ENCODE peak calls at places on chromosomes 7 and 10, in six cellular contexts. One of them, this sample, is unnamed.

GRCh38 chr7:8147004-8147403 is 115.0 kb downstream of the ICA1 start:
- DNase-seq in stimulated activated CD8-positive, alpha-beta memory T cell treated with anti-CD3 and anti-CD28 coated beads, Interleukin-2, amount 100 ng/mL, for 1 hour: no peak
- DNase-seq in brain microvascular endothelial cell: no peak
- DNase-seq in activated CD4-positive, alpha-beta memory T cell treated with anti-CD3 and anti-CD28 coated beads, Interleukin-2, amount 10 ng/mL, durations not matched to agents 7 days and 5 days: no peak
- DNase-seq in stimulated activated CD4-positive, alpha-beta T cell treated with anti-CD3 and anti-CD28 coated beads, Interleukin-2, amount 100 ng/mL, for 48 hours: no peak
- DNase-seq in heart right ventricle: peak
- DNase-seq in this sample: no peak

GRCh38 chr10:132434405-132435005 is 37.5 kb downstream of the PWWP2B start:
- DNase-seq in stimulated activated CD8-positive, alpha-beta memory T cell treated with anti-CD3 and anti-CD28 coated beads, Interleukin-2, amount 100 ng/mL, for 1 hour: no peak
- DNase-seq in brain microvascular endothelial cell: no peak
- DNase-seq in activated CD4-positive, alpha-beta memory T cell treated with anti-CD3 and anti-CD28 coated beads, Interleukin-2, amount 10 ng/mL, durations not matched to agents 7 days and 5 days: peak
- DNase-seq in stimulated activated CD4-positive, alpha-beta T cell treated with anti-CD3 and anti-CD28 coated beads, Interleukin-2, amount 100 ng/mL, for 48 hours: peak
- DNase-seq in heart right ventricle: peak
- DNase-seq in this sample: no peak

GRCh38 chr7:55308186-55308929 is 56.8 kb upstream of the LANCL2 start:
- DNase-seq in stimulated activated CD8-positive, alpha-beta memory T cell treated with anti-CD3 and anti-CD28 coated beads, Interleukin-2, amount 100 ng/mL, for 1 hour: no peak
- DNase-seq in brain microvascular endothelial cell: peak
- DNase-seq in activated CD4-positive, alpha-beta memory T cell treated with anti-CD3 and anti-CD28 coated beads, Interleukin-2, amount 10 ng/mL, durations not matched to agents 7 days and 5 days: no peak
- DNase-seq in stimulated activated CD4-positive, alpha-beta T cell treated with anti-CD3 and anti-CD28 coated beads, Interleukin-2, amount 100 ng/mL, for 48 hours: no peak
- DNase-seq in heart right ventricle: no peak
- DNase-seq in this sample: peak

GRCh38 chr7:38975944-38976392 is 1.7 kb upstream of the POU6F2 start:
- DNase-seq in stimulated activated CD8-positive, alpha-beta memory T cell treated with anti-CD3 and anti-CD28 coated beads, Interleukin-2, amount 100 ng/mL, for 1 hour: no peak
- DNase-seq in brain microvascular endothelial cell: no peak
- DNase-seq in activated CD4-positive, alpha-beta memory T cell treated with anti-CD3 and anti-CD28 coated beads, Interleukin-2, amount 10 ng/mL, durations not matched to agents 7 days and 5 days: no peak
- DNase-seq in stimulated activated CD4-positive, alpha-beta T cell treated with anti-CD3 and anti-CD28 coated beads, Interleukin-2, amount 100 ng/mL, for 48 hours: no peak
- DNase-seq in heart right ventricle: no peak
- DNase-seq in this sample: peak

GRCh38 chr10:19048479-19048878 is at the start of gene MALRD1:
- DNase-seq in stimulated activated CD8-positive, alpha-beta memory T cell treated with anti-CD3 and anti-CD28 coated beads, Interleukin-2, amount 100 ng/mL, for 1 hour: no peak
- DNase-seq in brain microvascular endothelial cell: no peak
- DNase-seq in activated CD4-positive, alpha-beta memory T cell treated with anti-CD3 and anti-CD28 coated beads, Interleukin-2, amount 10 ng/mL, durations not matched to agents 7 days and 5 days: no peak
- DNase-seq in stimulated activated CD4-positive, alpha-beta T cell treated with anti-CD3 and anti-CD28 coated beads, Interleukin-2, amount 100 ng/mL, for 48 hours: no peak
- DNase-seq in heart right ventricle: no peak
- DNase-seq in this sample: no peak

GRCh38 chr10:104046651-104047050 is 39.0 kb downstream of the COL17A1 start:
- DNase-seq in stimulated activated CD8-positive, alpha-beta memory T cell treated with anti-CD3 and anti-CD28 coated beads, Interleukin-2, amount 100 ng/mL, for 1 hour: no peak
- DNase-seq in brain microvascular endothelial cell: no peak
- DNase-seq in activated CD4-positive, alpha-beta memory T cell treated with anti-CD3 and anti-CD28 coated beads, Interleukin-2, amount 10 ng/mL, durations not matched to agents 7 days and 5 days: no peak
- DNase-seq in stimulated activated CD4-positive, alpha-beta T cell treated with anti-CD3 and anti-CD28 coated beads, Interleukin-2, amount 100 ng/mL, for 48 hours: no peak
- DNase-seq in heart right ventricle: no peak
- DNase-seq in this sample: no peak

GRCh38 chr10:115918812-115919211 is 354.2 kb downstream of the GFRA1 start:
- DNase-seq in stimulated activated CD8-positive, alpha-beta memory T cell treated with anti-CD3 and anti-CD28 coated beads, Interleukin-2, amount 100 ng/mL, for 1 hour: no peak
- DNase-seq in brain microvascular endothelial cell: peak
- DNase-seq in activated CD4-positive, alpha-beta memory T cell treated with anti-CD3 and anti-CD28 coated beads, Interleukin-2, amount 10 ng/mL, durations not matched to agents 7 days and 5 days: no peak
- DNase-seq in stimulated activated CD4-positive, alpha-beta T cell treated with anti-CD3 and anti-CD28 coated beads, Interleukin-2, amount 100 ng/mL, for 48 hours: no peak
- DNase-seq in heart right ventricle: no peak
- DNase-seq in this sample: no peak

GRCh38 chr7:123003539-123004126 is 8.1 kb upstream of the TAS2R16 start:
- DNase-seq in stimulated activated CD8-positive, alpha-beta memory T cell treated with anti-CD3 and anti-CD28 coated beads, Interleukin-2, amount 100 ng/mL, for 1 hour: no peak
- DNase-seq in brain microvascular endothelial cell: no peak
- DNase-seq in activated CD4-positive, alpha-beta memory T cell treated with anti-CD3 and anti-CD28 coated beads, Interleukin-2, amount 10 ng/mL, durations not matched to agents 7 days and 5 days: no peak
- DNase-seq in stimulated activated CD4-positive, alpha-beta T cell treated with anti-CD3 and anti-CD28 coated beads, Interleukin-2, amount 100 ng/mL, for 48 hours: no peak
- DNase-seq in heart right ventricle: no peak
- DNase-seq in this sample: no peak

GRCh38 chr10:51862149-51862548 is 162.8 kb upstream of the CSTF2T start:
- DNase-seq in stimulated activated CD8-positive, alpha-beta memory T cell treated with anti-CD3 and anti-CD28 coated beads, Interleukin-2, amount 100 ng/mL, for 1 hour: no peak
- DNase-seq in brain microvascular endothelial cell: no peak
- DNase-seq in activated CD4-positive, alpha-beta memory T cell treated with anti-CD3 and anti-CD28 coated beads, Interleukin-2, amount 10 ng/mL, durations not matched to agents 7 days and 5 days: no peak
- DNase-seq in stimulated activated CD4-positive, alpha-beta T cell treated with anti-CD3 and anti-CD28 coated beads, Interleukin-2, amount 100 ng/mL, for 48 hours: no peak
- DNase-seq in heart right ventricle: no peak
- DNase-seq in this sample: no peak

GRCh38 chr10:93591065-93591808 is 9.8 kb downstream of the RBP4 start:
- DNase-seq in stimulated activated CD8-positive, alpha-beta memory T cell treated with anti-CD3 and anti-CD28 coated beads, Interleukin-2, amount 100 ng/mL, for 1 hour: no peak
- DNase-seq in brain microvascular endothelial cell: no peak
- DNase-seq in activated CD4-positive, alpha-beta memory T cell treated with anti-CD3 and anti-CD28 coated beads, Interleukin-2, amount 10 ng/mL, durations not matched to agents 7 days and 5 days: no peak
- DNase-seq in stimulated activated CD4-positive, alpha-beta T cell treated with anti-CD3 and anti-CD28 coated beads, Interleukin-2, amount 100 ng/mL, for 48 hours: no peak
- DNase-seq in heart right ventricle: no peak
- DNase-seq in this sample: no peak

GRCh38 chr7:124603066-124603465 is 162.5 kb downstream of the GPR37 start:
- DNase-seq in stimulated activated CD8-positive, alpha-beta memory T cell treated with anti-CD3 and anti-CD28 coated beads, Interleukin-2, amount 100 ng/mL, for 1 hour: no peak
- DNase-seq in brain microvascular endothelial cell: no peak
- DNase-seq in activated CD4-positive, alpha-beta memory T cell treated with anti-CD3 and anti-CD28 coated beads, Interleukin-2, amount 10 ng/mL, durations not matched to agents 7 days and 5 days: no peak
- DNase-seq in stimulated activated CD4-positive, alpha-beta T cell treated with anti-CD3 and anti-CD28 coated beads, Interleukin-2, amount 100 ng/mL, for 48 hours: no peak
- DNase-seq in heart right ventricle: no peak
- DNase-seq in this sample: peak

GRCh38 chr7:158394936-158395335 is 192.7 kb downstream of the PTPRN2 start:
- DNase-seq in stimulated activated CD8-positive, alpha-beta memory T cell treated with anti-CD3 and anti-CD28 coated beads, Interleukin-2, amount 100 ng/mL, for 1 hour: no peak
- DNase-seq in brain microvascular endothelial cell: no peak
- DNase-seq in activated CD4-positive, alpha-beta memory T cell treated with anti-CD3 and anti-CD28 coated beads, Interleukin-2, amount 10 ng/mL, durations not matched to agents 7 days and 5 days: peak
- DNase-seq in stimulated activated CD4-positive, alpha-beta T cell treated with anti-CD3 and anti-CD28 coated beads, Interleukin-2, amount 100 ng/mL, for 48 hours: peak
- DNase-seq in heart right ventricle: peak
- DNase-seq in this sample: peak

GRCh38 chr10:127153166-127153565 is 43.2 kb downstream of the INSYN2A start:
- DNase-seq in stimulated activated CD8-positive, alpha-beta memory T cell treated with anti-CD3 and anti-CD28 coated beads, Interleukin-2, amount 100 ng/mL, for 1 hour: no peak
- DNase-seq in brain microvascular endothelial cell: no peak
- DNase-seq in activated CD4-positive, alpha-beta memory T cell treated with anti-CD3 and anti-CD28 coated beads, Interleukin-2, amount 10 ng/mL, durations not matched to agents 7 days and 5 days: no peak
- DNase-seq in stimulated activated CD4-positive, alpha-beta T cell treated with anti-CD3 and anti-CD28 coated beads, Interleukin-2, amount 100 ng/mL, for 48 hours: no peak
- DNase-seq in heart right ventricle: no peak
- DNase-seq in this sample: no peak

GRCh38 chr7:82816272-82816671 is 346.4 kb downstream of the PCLO start:
- DNase-seq in stimulated activated CD8-positive, alpha-beta memory T cell treated with anti-CD3 and anti-CD28 coated beads, Interleukin-2, amount 100 ng/mL, for 1 hour: no peak
- DNase-seq in brain microvascular endothelial cell: no peak
- DNase-seq in activated CD4-positive, alpha-beta memory T cell treated with anti-CD3 and anti-CD28 coated beads, Interleukin-2, amount 10 ng/mL, durations not matched to agents 7 days and 5 days: no peak
- DNase-seq in stimulated activated CD4-positive, alpha-beta T cell treated with anti-CD3 and anti-CD28 coated beads, Interleukin-2, amount 100 ng/mL, for 48 hours: no peak
- DNase-seq in heart right ventricle: no peak
- DNase-seq in this sample: no peak

GRCh38 chr7:129969881-129970446 is 17.2 kb upstream of the UBE2H start:
- DNase-seq in stimulated activated CD8-positive, alpha-beta memory T cell treated with anti-CD3 and anti-CD28 coated beads, Interleukin-2, amount 100 ng/mL, for 1 hour: no peak
- DNase-seq in brain microvascular endothelial cell: peak
- DNase-seq in activated CD4-positive, alpha-beta memory T cell treated with anti-CD3 and anti-CD28 coated beads, Interleukin-2, amount 10 ng/mL, durations not matched to agents 7 days and 5 days: no peak
- DNase-seq in stimulated activated CD4-positive, alpha-beta T cell treated with anti-CD3 and anti-CD28 coated beads, Interleukin-2, amount 100 ng/mL, for 48 hours: no peak
- DNase-seq in heart right ventricle: no peak
- DNase-seq in this sample: peak

GRCh38 chr7:79401254-79401653 is 52.2 kb downstream of the MAGI2 start:
- DNase-seq in stimulated activated CD8-positive, alpha-beta memory T cell treated with anti-CD3 and anti-CD28 coated beads, Interleukin-2, amount 100 ng/mL, for 1 hour: no peak
- DNase-seq in brain microvascular endothelial cell: no peak
- DNase-seq in activated CD4-positive, alpha-beta memory T cell treated with anti-CD3 and anti-CD28 coated beads, Interleukin-2, amount 10 ng/mL, durations not matched to agents 7 days and 5 days: no peak
- DNase-seq in stimulated activated CD4-positive, alpha-beta T cell treated with anti-CD3 and anti-CD28 coated beads, Interleukin-2, amount 100 ng/mL, for 48 hours: no peak
- DNase-seq in heart right ventricle: no peak
- DNase-seq in this sample: no peak

GRCh38 chr7:135602304-135602703 is 44.6 kb downstream of the NUP205 start:
- DNase-seq in stimulated activated CD8-positive, alpha-beta memory T cell treated with anti-CD3 and anti-CD28 coated beads, Interleukin-2, amount 100 ng/mL, for 1 hour: no peak
- DNase-seq in brain microvascular endothelial cell: no peak
- DNase-seq in activated CD4-positive, alpha-beta memory T cell treated with anti-CD3 and anti-CD28 coated beads, Interleukin-2, amount 10 ng/mL, durations not matched to agents 7 days and 5 days: no peak
- DNase-seq in stimulated activated CD4-positive, alpha-beta T cell treated with anti-CD3 and anti-CD28 coated beads, Interleukin-2, amount 100 ng/mL, for 48 hours: no peak
- DNase-seq in heart right ventricle: no peak
- DNase-seq in this sample: no peak